ENCODE peak calls at places on chromosomes 1 and 21, in ten cellular contexts. U is germinal center; S is effector CD8-positive, alpha-beta T cell; Q is NCI-H774; N is activated CD8-positive, alpha-beta memory T cell treated with anti-CD3 and anti-CD28 coated beads, Interleukin-2, amount 10 ng/mL, durations not matched to agents 7 days and 5 days; M is fibroblast of lung; B is neural crest cell; V is NCI-H1436; T is skeletal muscle cell; X is AG04449. L is an unnamed sample.

GRCh38 chr1:18923721-18924610 is 21.6 kb upstream of the ALDH4A1 start:
- DNase-seq in U (no peak), S (no peak), Q (no peak), N (peak), M (no peak), B (no peak), V (no peak), T (no peak), X (no peak), L (no peak)

GRCh38 chr1:53547321-53547720 is 88.1 kb downstream of the DMRTB1 start:
- DNase-seq in U (no peak), S (no peak), Q (no peak), N (no peak), M (no peak), B (no peak), V (no peak), T (no peak), X (no peak), L (no peak)

GRCh38 chr1:212260557-212261342 is 24.5 kb upstream of the PPP2R5A start:
- DNase-seq in U (no peak), S (no peak), Q (no peak), N (no peak), M (no peak), B (no peak), V (no peak), T (no peak), X (no peak), L (no peak)

GRCh38 chr21:34889287-34889536 is 159.9 kb downstream of the RUNX1 start:
- DNase-seq in U (no peak), S (peak), Q (no peak), N (peak), M (peak), B (peak), V (peak), T (no peak), X (no peak), L (no peak)

GRCh38 chr1:119279441-119280415 is 88.9 kb upstream of the HAO2 start:
- DNase-seq in U (no peak), S (no peak), Q (no peak), N (no peak), M (peak), B (no peak), V (no peak), T (peak), X (no peak), L (peak)

GRCh38 chr1:146012703-146013565 is 8.6 kb downstream of the HJV start:
- DNase-seq in U (no peak), S (peak), Q (peak), N (peak), M (peak), B (peak), V (peak), T (no peak), X (no peak), L (peak)

GRCh38 chr21:33496345-33496744 is 4.8 kb upstream of the DNAJC28 start:
- DNase-seq in U (no peak), S (no peak), Q (no peak), N (no peak), M (no peak), B (no peak), V (no peak), T (no peak), X (no peak), L (no peak)

GRCh38 chr1:182065126-182065845 is 3.8 kb upstream of the ZNF648 start:
- DNase-seq in U (no peak), S (no peak), Q (no peak), N (no peak), M (no peak), B (no peak), V (no peak), T (no peak), X (no peak), L (no peak)

GRCh38 chr21:40049959-40050290 is 182.7 kb downstream of the PCP4 start:
- DNase-seq in U (no peak), S (no peak), Q (no peak), N (no peak), M (no peak), B (no peak), V (peak), T (no peak), X (no peak), L (no peak)

GRCh38 chr1:211183924-211184323 is 50.0 kb upstream of the KCNH1 start:
- DNase-seq in U (no peak), S (no peak), Q (no peak), N (no peak), M (no peak), B (no peak), V (no peak), T (no peak), X (no peak), L (no peak)

GRCh38 chr1:214335567-214335966 is 54.6 kb downstream of the SMYD2 start:
- DNase-seq in U (no peak), S (no peak), Q (no peak), N (no peak), M (no peak), B (no peak), V (peak), T (no peak), X (no peak), L (no peak)

GRCh38 chr1:51877434-51878306 is 857 bp downstream of the NRDC start:
- DNase-seq in U (no peak), S (no peak), Q (no peak), N (no peak), M (peak), B (peak), V (peak), T (no peak), X (no peak), L (no peak)

GRCh38 chr1:25766721-25767436 is 33.1 kb upstream of the SELENON start:
- DNase-seq in U (no peak), S (no peak), Q (no peak), N (no peak), M (no peak), B (no peak), V (no peak), T (no peak), X (no peak), L (no peak)

GRCh38 chr1:2801046-2801445 is 447 bp downstream of the TTC34 start:
- DNase-seq in U (no peak), S (no peak), Q (no peak), N (no peak), M (no peak), B (no peak), V (no peak), T (no peak), X (no peak), L (no peak)

GRCh38 chr1:174225499-174226204 is 66.3 kb downstream of the RABGAP1L start:
- DNase-seq in U (no peak), S (no peak), Q (no peak), N (peak), M (no peak), B (no peak), V (no peak), T (no peak), X (no peak), L (no peak)